ENCODE peak calls at places on chromosomes 11 and 22, in eight cellular contexts. K, T, J, L, F, U, B and R are unnamed samples.

GRCh38 chr11:34166806-34167740 is 61.6 kb downstream of the NAT10 start:
- DNase-seq in K (no peak), T (no peak), J (no peak), L (no peak), F (no peak), U (no peak), B (no peak), R (no peak)

GRCh38 chr22:26086359-26086758 is 82.9 kb upstream of the SEZ6L start:
- DNase-seq in K (peak; percentile 23), T (no peak), J (no peak), L (no peak), F (no peak), U (no peak), B (no peak), R (no peak)

GRCh38 chr22:26172389-26172990 is 3.2 kb downstream of the SEZ6L start:
- DNase-seq in K (peak; percentile 34), T (no peak), J (peak; percentile 24), L (peak; percentile 22), F (peak; percentile 52), U (peak; percentile 2), B (no peak), R (peak; percentile 1)

GRCh38 chr22:46695346-46696224 is 42.5 kb downstream of the CERK start:
- DNase-seq in K (no peak), T (no peak), J (no peak), L (no peak), F (no peak), U (no peak), B (no peak), R (no peak)

GRCh38 chr11:67281552-67282150 is 7.5 kb upstream of the ANKRD13D start:
- DNase-seq in K (no peak), T (peak; percentile 33), J (no peak), L (no peak), F (no peak), U (no peak), B (no peak), R (no peak)

GRCh38 chr11:78231962-78232459 is 43.3 kb downstream of the USP35 start:
- DNase-seq in K (no peak), T (no peak), J (peak; percentile 20), L (peak; percentile 48), F (no peak), U (peak; percentile 63), B (no peak), R (no peak)

GRCh38 chr22:23220485-23221350 is 40.4 kb downstream of the BCR start:
- DNase-seq in K (peak; percentile 86), T (peak; percentile 24), J (peak; percentile 49), L (peak; percentile 82), F (no peak), U (no peak), B (no peak), R (no peak)

GRCh38 chr11:113419426-113420003 is 31.9 kb downstream of the ANKK1 start:
- DNase-seq in K (no peak), T (no peak), J (no peak), L (no peak), F (no peak), U (no peak), B (no peak), R (no peak)

GRCh38 chr22:38078046-38078840 is 5.7 kb downstream of the SLC16A8 start:
- DNase-seq in K (no peak), T (no peak), J (no peak), L (no peak), F (no peak), U (no peak), B (no peak), R (no peak)

GRCh38 chr22:17846326-17846992 is 72.2 kb upstream of the BID start:
- DNase-seq in K (no peak), T (peak; percentile 74), J (no peak), L (peak; percentile 72), F (peak; percentile 57), U (no peak), B (no peak), R (no peak)

GRCh38 chr11:68337399-68337835 is 25.0 kb downstream of the LRP5 start:
- DNase-seq in K (peak; percentile 60), T (no peak), J (peak; percentile 62), L (no peak), F (no peak), U (no peak), B (no peak), R (no peak)

GRCh38 chr22:26406118-26406517 is 22.9 kb upstream of the ASPHD2 start:
- DNase-seq in K (no peak), T (no peak), J (no peak), L (peak; percentile 17), F (peak; percentile 37), U (peak; percentile 55), B (no peak), R (no peak)

GRCh38 chr11:33266418-33267215 is 9.4 kb downstream of the HIPK3 start:
- DNase-seq in K (peak; percentile 72), T (peak; percentile 60), J (no peak), L (peak; percentile 70), F (peak; percentile 76), U (peak; percentile 71), B (no peak), R (peak; percentile 19)

GRCh38 chr22:43090130-43090789 is 1.1 kb upstream of the TTLL1 start:
- DNase-seq in K (peak; percentile 88), T (peak; percentile 57), J (peak; percentile 89), L (peak; percentile 89), F (peak; percentile 76), U (peak; percentile 87), B (peak; percentile 39), R (peak; percentile 49)

GRCh38 chr22:43094551-43094950 is 5.4 kb upstream of the TTLL1 start:
- DNase-seq in K (no peak), T (no peak), J (no peak), L (no peak), F (no peak), U (no peak), B (no peak), R (no peak)

GRCh38 chr22:43088979-43089717 is at the start of gene TTLL1:
- DNase-seq in K (peak; percentile 92), T (peak; percentile 92), J (peak; percentile 87), L (peak; percentile 81), F (peak; percentile 94), U (peak; percentile 89), B (no peak), R (no peak)

GRCh38 chr22:43094085-43094484 is 4.9 kb upstream of the TTLL1 start:
- DNase-seq in K (peak; percentile 67), T (no peak), J (peak; percentile 73), L (peak; percentile 34), F (peak; percentile 20), U (no peak), B (no peak), R (no peak)

GRCh38 chr22:43092085-43092484 is 2.9 kb upstream of the TTLL1 start:
- DNase-seq in K (peak; percentile 73), T (no peak), J (no peak), L (no peak), F (no peak), U (no peak), B (no peak), R (no peak)
- TF ChIP-seq CTCF in K (no peak), T (no peak), J (no peak), L (no peak), F (no peak), U (no peak), B (no peak), R (no peak)

DNA sequence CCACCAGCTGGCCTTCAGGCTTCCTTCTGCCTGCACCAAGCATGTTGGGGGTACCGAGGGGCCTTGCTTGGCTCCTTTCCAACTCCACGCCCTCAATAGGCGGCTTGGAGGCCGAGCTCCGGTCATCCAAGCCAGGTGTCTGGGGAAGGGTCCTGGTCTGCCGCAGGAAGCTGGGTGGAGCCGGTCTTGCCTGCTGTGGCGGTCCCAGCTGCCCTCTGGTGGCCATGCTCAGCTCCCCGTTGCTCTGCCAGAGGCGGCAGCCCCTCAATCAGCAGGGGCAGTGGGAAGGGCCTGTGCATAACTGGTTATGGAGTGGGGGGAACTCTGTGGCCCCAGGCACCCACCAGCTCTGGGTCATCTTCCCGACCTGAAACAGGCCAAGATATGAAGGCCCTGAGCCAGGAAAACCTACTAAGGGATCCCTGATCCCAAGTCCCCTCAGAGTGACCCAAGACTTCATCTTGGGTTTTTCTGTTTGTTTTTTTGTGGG is 3.2 kb downstream of the ARVCF start:
- DNase-seq in K (peak; percentile 46), T (peak; percentile 76), J (no peak), L (peak; percentile 39), F (peak; percentile 63), U (peak; percentile 60), B (no peak), R (no peak)
- H3K4me3 ChIP-seq in K (no peak overlapping the region), T (no peak overlapping the region), J (no peak overlapping the region), L (no peak overlapping the region), F (no peak overlapping the region), U (no peak overlapping the region), B (no peak overlapping the region), R (no peak overlapping the region)

DNA sequence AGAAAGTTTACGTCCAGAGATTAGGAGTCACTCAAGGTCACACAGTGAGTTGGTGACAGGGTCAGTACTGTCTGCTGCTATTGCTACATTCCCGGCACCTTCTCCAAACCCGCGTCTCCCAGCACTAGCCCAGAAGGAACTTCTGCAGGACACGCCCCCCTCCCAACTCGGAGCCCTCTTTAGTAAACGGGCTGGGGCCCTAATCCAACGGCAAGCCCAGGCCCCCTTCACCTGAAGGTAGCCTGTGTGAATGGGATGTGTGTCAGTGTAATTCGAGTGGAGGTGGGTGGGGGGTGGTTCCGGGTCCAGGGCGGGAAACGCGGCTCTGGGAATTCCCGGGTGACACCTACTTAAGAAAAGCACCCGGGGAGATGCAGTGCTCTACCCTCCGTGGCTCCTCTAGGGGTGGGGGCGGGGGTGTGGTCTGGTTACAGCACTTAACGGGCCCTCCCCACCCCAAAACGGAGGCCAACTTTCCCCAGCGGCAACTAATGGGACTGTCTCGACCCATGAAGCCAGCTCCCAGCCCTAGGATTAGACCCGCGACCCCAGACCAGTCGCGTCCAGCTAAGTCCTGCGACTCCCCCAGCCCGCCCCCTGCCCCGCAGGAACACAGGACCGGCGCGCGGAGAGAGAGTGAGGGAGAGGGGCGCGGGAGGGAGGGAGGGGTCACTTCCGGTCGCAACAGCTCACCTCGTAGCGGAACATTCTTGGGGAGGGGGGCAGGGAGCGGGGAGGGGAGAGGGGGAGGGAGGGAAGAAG is 468 bp downstream of the PATL1 start:
- DNase-seq in K (peak; percentile 65), T (peak; percentile 65), J (peak; percentile 71), L (peak; percentile 46), F (peak; percentile 79), U (peak; percentile 34), B (no peak), R (no peak)
- TF ChIP-seq CTCF in K (no peak), T (peak; percentile 28), J (peak; percentile 34), L (peak; percentile 30), F (peak; percentile 49), U (peak; percentile 23), B (peak; percentile 13), R (no peak)

GRCh38 chr22:29207562-29208501 is 2.1 kb downstream of the EMID1 start:
- DNase-seq in K (no peak), T (no peak), J (no peak), L (no peak), F (no peak), U (no peak), B (no peak), R (no peak)

GRCh38 chr22:29211066-29211841 is 5.6 kb downstream of the EMID1 start:
- DNase-seq in K (no peak), T (no peak), J (peak; percentile 53), L (no peak), F (no peak), U (no peak), B (no peak), R (no peak)

GRCh38 chr22:29208879-29209623 is 3.4 kb downstream of the EMID1 start:
- DNase-seq in K (peak; percentile 76), T (no peak), J (no peak), L (no peak), F (no peak), U (no peak), B (no peak), R (no peak)

GRCh38 chr22:29208502-29208862 is 2.8 kb downstream of the EMID1 start:
- DNase-seq in K (no peak), T (no peak), J (no peak), L (no peak), F (no peak), U (no peak), B (no peak), R (no peak)

GRCh38 chr22:29209624-29209929 is 3.9 kb downstream of the EMID1 start:
- DNase-seq in K (no peak), T (no peak), J (no peak), L (no peak), F (no peak), U (no peak), B (no peak), R (no peak)
- H3K4me3 ChIP-seq in K (peak overlapping the region; percentile 40), T (no peak overlapping the region), J (no peak overlapping the region), L (no peak overlapping the region), F (no peak overlapping the region), U (no peak overlapping the region), B (no peak overlapping the region), R (no peak overlapping the region)